ENCODE peak calls at places on chromosomes 7 and 10, in six cellular contexts. One of them, this sample, is unnamed.

GRCh38 chr7:1922870-1923236 is 252.8 kb downstream of the ELFN1 start:
- DNase-seq in uterus: no peak
- DNase-seq in tibial nerve: no peak
- DNase-seq in ovary: no peak
- DNase-seq in endothelial cell of umbilical vein: no peak
- DNase-seq in HepG2: no peak
- DNase-seq in this sample: no peak

GRCh38 chr7:128031901-128032604 is 816 bp upstream of the LRRC4 start:
- DNase-seq in uterus: peak; percentile 38
- DNase-seq in tibial nerve: no peak
- DNase-seq in ovary: peak; percentile 69
- DNase-seq in endothelial cell of umbilical vein: peak; percentile 85
- DNase-seq in HepG2: no peak
- DNase-seq in this sample: peak; percentile 70

GRCh38 chr10:86692664-86693063 is 24.4 kb downstream of the LDB3 start:
- DNase-seq in uterus: no peak
- DNase-seq in tibial nerve: no peak
- DNase-seq in ovary: no peak
- DNase-seq in endothelial cell of umbilical vein: no peak
- DNase-seq in HepG2: no peak
- DNase-seq in this sample: no peak

GRCh38 chr10:33506838-33507661 is 172.6 kb upstream of the NRP1 start:
- DNase-seq in uterus: no peak
- DNase-seq in tibial nerve: no peak
- DNase-seq in ovary: no peak
- DNase-seq in endothelial cell of umbilical vein: peak; percentile 60
- DNase-seq in HepG2: no peak
- DNase-seq in this sample: no peak

GRCh38 chr7:39589323-39590111 is 23.3 kb downstream of the YAE1 start:
- DNase-seq in uterus: no peak
- DNase-seq in tibial nerve: no peak
- DNase-seq in ovary: no peak
- DNase-seq in endothelial cell of umbilical vein: peak; percentile 99
- DNase-seq in HepG2: no peak
- DNase-seq in this sample: no peak

GRCh38 chr7:90836937-90837336 is 240.8 kb downstream of the CDK14 start:
- DNase-seq in uterus: no peak
- DNase-seq in tibial nerve: no peak
- DNase-seq in ovary: no peak
- DNase-seq in endothelial cell of umbilical vein: no peak
- DNase-seq in HepG2: no peak
- DNase-seq in this sample: no peak

GRCh38 chr10:1116696-1117254 is 60.6 kb downstream of the WDR37 start:
- DNase-seq in uterus: no peak
- DNase-seq in tibial nerve: no peak
- DNase-seq in ovary: no peak
- DNase-seq in endothelial cell of umbilical vein: no peak
- DNase-seq in HepG2: no peak
- DNase-seq in this sample: no peak

GRCh38 chr10:3786295-3786981 is 1.4 kb upstream of the KLF6 start:
- DNase-seq in uterus: no peak
- DNase-seq in tibial nerve: no peak
- DNase-seq in ovary: peak; percentile 62
- DNase-seq in endothelial cell of umbilical vein: peak; percentile 70
- DNase-seq in HepG2: peak; percentile 85
- DNase-seq in this sample: peak; percentile 78

GRCh38 chr10:87589653-87590052 is 70.0 kb upstream of the PAPSS2 start:
- DNase-seq in uterus: no peak
- DNase-seq in tibial nerve: no peak
- DNase-seq in ovary: no peak
- DNase-seq in endothelial cell of umbilical vein: no peak
- DNase-seq in HepG2: peak; percentile 18
- DNase-seq in this sample: no peak

DNA sequence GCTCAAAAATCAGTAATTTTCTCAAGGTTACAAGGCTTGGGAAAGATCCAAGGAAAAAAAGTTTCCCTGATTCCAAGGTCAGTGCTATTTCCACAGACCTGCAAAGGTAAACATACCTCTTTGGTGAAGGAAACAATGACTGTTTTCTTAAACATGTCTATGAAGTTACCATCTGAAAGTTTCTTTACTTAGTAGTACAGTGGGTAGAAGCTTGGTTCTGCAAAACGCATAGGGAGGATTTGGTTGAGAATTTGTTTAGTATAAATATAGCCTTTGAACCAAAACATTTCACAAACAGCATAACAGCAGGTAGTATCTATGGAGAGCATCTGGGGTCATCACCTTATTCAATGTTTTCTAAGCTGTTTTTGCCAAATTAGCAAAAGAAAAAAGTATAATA is 169.6 kb downstream of the CCSER2 start:
- DNase-seq in uterus: no peak
- DNase-seq in tibial nerve: no peak
- DNase-seq in ovary: no peak
- DNase-seq in endothelial cell of umbilical vein: no peak
- DNase-seq in HepG2: peak; percentile 78
- DNase-seq in this sample: no peak
- H3K27ac ChIP-seq in uterus: no peak overlapping the region
- H3K27ac ChIP-seq in tibial nerve: no peak overlapping the region
- H3K27ac ChIP-seq in ovary: no peak overlapping the region
- H3K27ac ChIP-seq in endothelial cell of umbilical vein: no peak overlapping the region
- H3K27ac ChIP-seq in HepG2: peak overlapping the region; percentile 75
- H3K27ac ChIP-seq in this sample: no peak overlapping the region

GRCh38 chr7:28926871-28927597 is 31.1 kb downstream of the TRIL start:
- DNase-seq in uterus: peak; percentile 72
- DNase-seq in tibial nerve: peak; percentile 31
- DNase-seq in ovary: peak; percentile 67
- DNase-seq in endothelial cell of umbilical vein: peak; percentile 83
- DNase-seq in HepG2: peak; percentile 78
- DNase-seq in this sample: peak; percentile 81

GRCh38 chr7:28922618-28923331 is 35.4 kb downstream of the TRIL start:
- DNase-seq in uterus: peak; percentile 58
- DNase-seq in tibial nerve: peak; percentile 63
- DNase-seq in ovary: peak; percentile 73
- DNase-seq in endothelial cell of umbilical vein: peak; percentile 78
- DNase-seq in HepG2: peak; percentile 82
- DNase-seq in this sample: peak; percentile 87

GRCh38 chr7:28920424-28920823 is 37.7 kb downstream of the TRIL start:
- DNase-seq in uterus: no peak
- DNase-seq in tibial nerve: no peak
- DNase-seq in ovary: no peak
- DNase-seq in endothelial cell of umbilical vein: no peak
- DNase-seq in HepG2: no peak
- DNase-seq in this sample: no peak

GRCh38 chr7:28919510-28919909 is 38.6 kb downstream of the TRIL start:
- DNase-seq in uterus: no peak
- DNase-seq in tibial nerve: no peak
- DNase-seq in ovary: no peak
- DNase-seq in endothelial cell of umbilical vein: peak; percentile 79
- DNase-seq in HepG2: no peak
- DNase-seq in this sample: no peak

DNA sequence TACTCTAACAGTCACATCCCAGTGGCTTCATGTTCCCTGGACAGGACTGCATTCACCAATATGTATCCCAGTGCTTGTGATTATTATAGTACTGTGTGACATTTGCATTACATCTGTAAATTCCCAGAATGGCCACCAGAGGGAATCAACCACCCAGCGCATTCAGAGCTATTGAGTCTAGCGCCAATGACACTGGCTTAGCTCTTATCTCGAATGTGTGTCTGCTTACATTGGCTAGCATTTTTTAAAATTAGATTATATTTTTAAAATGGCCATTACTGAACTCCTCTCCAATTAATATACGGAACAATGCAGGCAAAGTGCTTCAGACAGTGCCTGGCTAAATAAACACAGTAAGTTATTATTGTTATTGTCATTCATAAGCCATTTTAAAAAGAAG is 36.3 kb downstream of the TRIL start:
- DNase-seq in uterus: peak; percentile 22
- DNase-seq in tibial nerve: no peak
- DNase-seq in ovary: no peak
- DNase-seq in endothelial cell of umbilical vein: peak; percentile 67
- DNase-seq in HepG2: peak; percentile 69
- DNase-seq in this sample: peak; percentile 59
- TF ChIP-seq POLR2A in uterus: no peak
- TF ChIP-seq POLR2A in tibial nerve: no peak
- TF ChIP-seq POLR2A in ovary: no peak
- TF ChIP-seq POLR2A in endothelial cell of umbilical vein: no peak
- TF ChIP-seq POLR2A in HepG2: no peak
- TF ChIP-seq POLR2A in this sample: no peak

GRCh38 chr10:22619111-22619510 is 95.3 kb downstream of the PIP4K2A start:
- DNase-seq in uterus: no peak
- DNase-seq in tibial nerve: no peak
- DNase-seq in ovary: no peak
- DNase-seq in endothelial cell of umbilical vein: no peak
- DNase-seq in HepG2: no peak
- DNase-seq in this sample: no peak

GRCh38 chr10:22620140-22620857 is 94.1 kb downstream of the PIP4K2A start:
- DNase-seq in uterus: peak; percentile 44
- DNase-seq in tibial nerve: peak; percentile 60
- DNase-seq in ovary: peak; percentile 72
- DNase-seq in endothelial cell of umbilical vein: peak; percentile 91
- DNase-seq in HepG2: no peak
- DNase-seq in this sample: no peak

GRCh38 chr10:22621726-22622125 is 92.7 kb downstream of the PIP4K2A start:
- DNase-seq in uterus: no peak
- DNase-seq in tibial nerve: no peak
- DNase-seq in ovary: no peak
- DNase-seq in endothelial cell of umbilical vein: peak; percentile 70
- DNase-seq in HepG2: no peak
- DNase-seq in this sample: no peak

GRCh38 chr10:22622242-22622806 is 92.1 kb downstream of the PIP4K2A start:
- DNase-seq in uterus: no peak
- DNase-seq in tibial nerve: no peak
- DNase-seq in ovary: no peak
- DNase-seq in endothelial cell of umbilical vein: no peak
- DNase-seq in HepG2: no peak
- DNase-seq in this sample: no peak

DNA sequence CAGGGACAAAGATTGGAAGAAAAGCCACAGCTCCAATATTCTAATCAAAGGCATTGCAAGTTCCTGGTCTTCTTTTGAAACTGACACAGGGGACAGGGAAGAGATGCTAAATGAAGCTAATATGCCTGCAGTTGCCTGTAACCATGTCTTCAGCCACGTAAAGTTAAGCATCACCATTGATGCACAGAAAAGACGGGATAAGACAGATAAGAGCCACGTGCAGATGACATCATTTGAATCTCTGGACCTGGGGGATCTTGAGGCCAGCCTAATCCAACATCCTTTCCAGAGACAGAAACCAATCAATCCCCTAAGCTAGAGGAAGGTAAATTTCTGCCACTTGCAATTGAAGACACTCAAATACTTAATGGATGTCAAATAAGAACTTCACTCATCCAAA is 93.4 kb downstream of the PIP4K2A start:
- DNase-seq in uterus: no peak
- DNase-seq in tibial nerve: no peak
- DNase-seq in ovary: no peak
- DNase-seq in endothelial cell of umbilical vein: no peak
- DNase-seq in HepG2: no peak
- DNase-seq in this sample: no peak
- H3K27ac ChIP-seq in uterus: peak overlapping the region; percentile 59
- H3K27ac ChIP-seq in tibial nerve: peak overlapping the region; percentile 76
- H3K27ac ChIP-seq in ovary: peak overlapping the region; percentile 0
- H3K27ac ChIP-seq in endothelial cell of umbilical vein: peak overlapping the region; percentile 81
- H3K27ac ChIP-seq in HepG2: no peak overlapping the region
- H3K27ac ChIP-seq in this sample: no peak overlapping the region

GRCh38 chr10:13346912-13347234 is 1.2 kb downstream of the SEPHS1 start:
- DNase-seq in uterus: no peak
- DNase-seq in tibial nerve: no peak
- DNase-seq in ovary: no peak
- DNase-seq in endothelial cell of umbilical vein: peak; percentile 39
- DNase-seq in HepG2: no peak
- DNase-seq in this sample: no peak

GRCh38 chr10:13349776-13350274 is 1.7 kb upstream of the SEPHS1 start:
- DNase-seq in uterus: peak; percentile 51
- DNase-seq in tibial nerve: peak; percentile 29
- DNase-seq in ovary: peak; percentile 53
- DNase-seq in endothelial cell of umbilical vein: peak; percentile 48
- DNase-seq in HepG2: no peak
- DNase-seq in this sample: peak; percentile 71

GRCh38 chr10:13347235-13348156 is 597 bp downstream of the SEPHS1 start:
- DNase-seq in uterus: peak; percentile 83
- DNase-seq in tibial nerve: peak; percentile 65
- DNase-seq in ovary: peak; percentile 86
- DNase-seq in endothelial cell of umbilical vein: peak; percentile 58
- DNase-seq in HepG2: peak; percentile 46
- DNase-seq in this sample: peak; percentile 81

GRCh38 chr10:13346280-13346819 is 1.7 kb downstream of the SEPHS1 start:
- DNase-seq in uterus: peak; percentile 32
- DNase-seq in tibial nerve: no peak
- DNase-seq in ovary: peak; percentile 44
- DNase-seq in endothelial cell of umbilical vein: peak; percentile 65
- DNase-seq in HepG2: no peak
- DNase-seq in this sample: peak; percentile 53

DNA sequence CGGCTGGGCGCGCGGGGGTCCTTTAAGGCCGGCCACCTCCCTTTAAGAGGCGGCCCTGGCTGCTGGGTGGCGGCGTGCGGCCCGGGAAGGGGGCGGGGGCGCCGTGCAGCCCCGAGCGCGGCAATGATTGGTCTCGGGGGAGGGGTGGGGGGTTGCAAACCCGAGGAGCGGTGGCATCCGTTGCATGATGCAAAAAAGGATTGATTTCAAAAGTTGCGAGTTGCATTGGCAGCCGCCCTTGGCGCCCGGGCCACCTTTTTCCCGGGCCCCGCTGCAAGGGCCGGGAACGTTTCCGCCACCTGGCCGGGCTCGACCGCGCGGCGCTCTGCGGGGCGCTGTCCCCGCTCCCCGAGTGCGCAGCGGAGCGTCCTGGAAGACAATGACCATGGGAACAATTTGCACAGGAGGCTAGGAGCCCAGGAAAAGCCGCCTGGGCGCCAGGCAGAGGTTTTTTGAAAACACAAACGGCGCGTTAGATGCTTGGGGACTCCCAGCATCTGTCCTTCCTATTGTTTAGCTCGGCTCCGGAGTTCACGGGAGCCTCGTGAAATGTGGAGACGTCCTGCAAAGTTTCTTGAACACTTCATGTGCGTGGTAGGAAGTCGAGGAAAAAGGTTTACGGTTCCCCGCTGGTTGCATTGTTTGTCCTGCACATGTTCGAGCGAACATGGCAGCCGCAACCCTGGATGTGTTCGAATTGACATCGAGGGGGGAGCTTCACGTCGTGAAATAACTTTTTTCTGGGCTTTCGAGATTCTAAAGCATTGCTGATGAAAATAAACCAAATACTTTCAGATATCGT is at the start of gene SEPHS1:
- DNase-seq in uterus: peak; percentile 65
- DNase-seq in tibial nerve: peak; percentile 23
- DNase-seq in ovary: peak; percentile 77
- DNase-seq in endothelial cell of umbilical vein: peak; percentile 62
- DNase-seq in HepG2: peak; percentile 75
- DNase-seq in this sample: peak; percentile 78
- TF ChIP-seq POLR2A in uterus: no peak
- TF ChIP-seq POLR2A in tibial nerve: no peak
- TF ChIP-seq POLR2A in ovary: no peak
- TF ChIP-seq POLR2A in endothelial cell of umbilical vein: no peak
- TF ChIP-seq POLR2A in HepG2: peak; percentile 57
- TF ChIP-seq POLR2A in this sample: no peak